ENCODE peak calls at places on chromosome 7, in six cellular contexts. One of them, this sample, is unnamed.

GRCh38 chr7:2800220-2800922 is 43.7 kb downstream of the GNA12 start:
- DNase-seq in NCI-H1092 treated with DMSO at 0.1 percent for 48 hours: no peak
- DNase-seq in NCI-H774: no peak
- DNase-seq in transverse colon: no peak
- DNase-seq in HCT116: no peak
- DNase-seq in GM04504: no peak
- DNase-seq in this sample: no peak

GRCh38 chr7:153641202-153641601 is 411.0 kb upstream of the DPP6 start:
- DNase-seq in NCI-H1092 treated with DMSO at 0.1 percent for 48 hours: no peak
- DNase-seq in NCI-H774: no peak
- DNase-seq in transverse colon: no peak
- DNase-seq in HCT116: no peak
- DNase-seq in GM04504: no peak
- DNase-seq in this sample: no peak

GRCh38 chr7:124773339-124773738 is 7.7 kb upstream of the GPR37 start:
- DNase-seq in NCI-H1092 treated with DMSO at 0.1 percent for 48 hours: no peak
- DNase-seq in NCI-H774: no peak
- DNase-seq in transverse colon: no peak
- DNase-seq in HCT116: no peak
- DNase-seq in GM04504: no peak
- DNase-seq in this sample: no peak

GRCh38 chr7:48742046-48742445 is 182.3 kb upstream of the CDC14C start:
- DNase-seq in NCI-H1092 treated with DMSO at 0.1 percent for 48 hours: peak; percentile 77
- DNase-seq in NCI-H774: peak; percentile 70
- DNase-seq in transverse colon: no peak
- DNase-seq in HCT116: no peak
- DNase-seq in GM04504: no peak
- DNase-seq in this sample: no peak

GRCh38 chr7:158422551-158423189 is 165.0 kb downstream of the PTPRN2 start:
- DNase-seq in NCI-H1092 treated with DMSO at 0.1 percent for 48 hours: no peak
- DNase-seq in NCI-H774: no peak
- DNase-seq in transverse colon: no peak
- DNase-seq in HCT116: no peak
- DNase-seq in GM04504: no peak
- DNase-seq in this sample: no peak

GRCh38 chr7:2596636-2597635 is 34.9 kb upstream of the TTYH3 start:
- DNase-seq in NCI-H1092 treated with DMSO at 0.1 percent for 48 hours: peak; percentile 33
- DNase-seq in NCI-H774: no peak
- DNase-seq in transverse colon: no peak
- DNase-seq in HCT116: no peak
- DNase-seq in GM04504: no peak
- DNase-seq in this sample: no peak

GRCh38 chr7:108136191-108136581 is 6.0 kb upstream of the LAMB4 start:
- DNase-seq in NCI-H1092 treated with DMSO at 0.1 percent for 48 hours: no peak
- DNase-seq in NCI-H774: no peak
- DNase-seq in transverse colon: no peak
- DNase-seq in HCT116: no peak
- DNase-seq in GM04504: no peak
- DNase-seq in this sample: no peak

GRCh38 chr7:24637021-24637420 is 63.8 kb downstream of the PALS2 start:
- DNase-seq in NCI-H1092 treated with DMSO at 0.1 percent for 48 hours: no peak
- DNase-seq in NCI-H774: no peak
- DNase-seq in transverse colon: no peak
- DNase-seq in HCT116: no peak
- DNase-seq in GM04504: no peak
- DNase-seq in this sample: no peak

GRCh38 chr7:29408841-29409243 is 154.8 kb upstream of the PRR15 start:
- DNase-seq in NCI-H1092 treated with DMSO at 0.1 percent for 48 hours: peak; percentile 89
- DNase-seq in NCI-H774: peak; percentile 58
- DNase-seq in transverse colon: peak; percentile 48
- DNase-seq in HCT116: peak; percentile 34
- DNase-seq in GM04504: peak; percentile 64
- DNase-seq in this sample: no peak

GRCh38 chr7:98728555-98728954 is 111.5 kb downstream of the NPTX2 start:
- DNase-seq in NCI-H1092 treated with DMSO at 0.1 percent for 48 hours: no peak
- DNase-seq in NCI-H774: no peak
- DNase-seq in transverse colon: no peak
- DNase-seq in HCT116: no peak
- DNase-seq in GM04504: no peak
- DNase-seq in this sample: no peak

GRCh38 chr7:151782598-151783448 is 94.1 kb downstream of the PRKAG2 start:
- DNase-seq in NCI-H1092 treated with DMSO at 0.1 percent for 48 hours: no peak
- DNase-seq in NCI-H774: peak; percentile 25
- DNase-seq in transverse colon: peak; percentile 69
- DNase-seq in HCT116: peak; percentile 53
- DNase-seq in GM04504: no peak
- DNase-seq in this sample: peak; percentile 39

GRCh38 chr7:47672966-47673365 is 91.1 kb upstream of the TNS3 start:
- DNase-seq in NCI-H1092 treated with DMSO at 0.1 percent for 48 hours: no peak
- DNase-seq in NCI-H774: no peak
- DNase-seq in transverse colon: no peak
- DNase-seq in HCT116: no peak
- DNase-seq in GM04504: no peak
- DNase-seq in this sample: no peak

GRCh38 chr7:142584765-142585164 is 164.5 kb upstream of the PRSS1 start:
- DNase-seq in NCI-H1092 treated with DMSO at 0.1 percent for 48 hours: no peak
- DNase-seq in NCI-H774: no peak
- DNase-seq in transverse colon: no peak
- DNase-seq in HCT116: no peak
- DNase-seq in GM04504: no peak
- DNase-seq in this sample: no peak